ENCODE peak calls at places on chromosomes 13 and 19, in nine cellular contexts. J is tibial artery, Z is vagina, T is ovary, K is stomach, B is psoas muscle, N is right atrium auricular region, V is RWPE2, P is heart left ventricle. S is an unnamed sample.
A peak's percentile ranks its signal among the peaks of the same experiment; 100 is the strongest.

GRCh38 chr13:51291341-51291740 is 48.1 kb upstream of the SERPINE3 start:
- DNase-seq in V (no peak), J (no peak), Z (no peak), P (no peak), B (no peak), K (no peak), T (no peak), N (no peak), S (no peak)

GRCh38 chr19:3270908-3271307 is 46.4 kb downstream of the CELF5 start:
- DNase-seq in B (no peak), J (no peak), P (no peak), Z (no peak), K (no peak), N (no peak), T (no peak), V (no peak), S (no peak)

GRCh38 chr19:50416034-50416814 is 2.5 kb upstream of the SPIB start:
- DNase-seq in V (no peak), P (no peak), K (no peak), Z (no peak), B (no peak), T (no peak), J (no peak), N (no peak), S (no peak)

GRCh38 chr13:23656637-23657036 is 86.4 kb downstream of the TNFRSF19 start:
- DNase-seq in Z (no peak), J (no peak), N (no peak), T (no peak), K (no peak), B (no peak), V (no peak), P (peak; percentile 52), S (no peak)

GRCh38 chr19:4291200-4291732 is 10.9 kb downstream of the TMIGD2 start:
- DNase-seq in T (no peak), Z (no peak), K (no peak), N (no peak), B (no peak), P (no peak), J (no peak), V (no peak), S (no peak)

GRCh38 chr13:103539265-103539664 is 473.0 kb upstream of the SLC10A2 start:
- DNase-seq in B (no peak), Z (no peak), T (no peak), P (no peak), V (no peak), N (no peak), K (no peak), J (no peak), S (no peak)

GRCh38 chr13:49827336-49827735 is 34.9 kb upstream of the KPNA3 start:
- DNase-seq in V (no peak), Z (no peak), T (no peak), J (no peak), B (no peak), P (no peak), N (no peak), K (no peak), S (no peak)

GRCh38 chr13:113152894-113153809 is 5.3 kb upstream of the PROZ start:
- DNase-seq in B (peak; percentile 63), N (peak; percentile 73), P (peak; percentile 71), K (peak; percentile 49), Z (peak; percentile 93), V (no peak), J (peak; percentile 62), T (peak; percentile 58), S (no peak)

GRCh38 chr19:38251564-38252051 is 4.6 kb downstream of the PPP1R14A start:
- DNase-seq in N (no peak), B (no peak), P (peak; percentile 79), J (peak; percentile 73), Z (no peak), K (no peak), T (peak; percentile 56), V (no peak), S (no peak)

GRCh38 chr19:38253788-38254187 is 2.4 kb downstream of the PPP1R14A start:
- DNase-seq in J (no peak), T (no peak), K (no peak), B (no peak), Z (no peak), P (no peak), V (no peak), N (no peak), S (no peak)

GRCh38 chr19:38252385-38252784 is 3.8 kb downstream of the PPP1R14A start:
- DNase-seq in N (no peak), T (no peak), V (no peak), J (no peak), B (no peak), P (no peak), K (no peak), Z (no peak), S (no peak)

GRCh38 chr19:38252935-38253691 is 3.1 kb downstream of the PPP1R14A start:
- DNase-seq in V (no peak), Z (no peak), T (peak; percentile 60), N (no peak), P (peak; percentile 87), B (no peak), K (peak; percentile 42), J (peak; percentile 51), S (no peak)

GRCh38 chr19:38255759-38256052 is 468 bp downstream of the PPP1R14A start:
- DNase-seq in N (no peak), B (no peak), P (no peak), T (no peak), J (no peak), K (no peak), V (no peak), Z (no peak), S (no peak)
- H3K4me3 ChIP-seq in N (peak overlapping the region; percentile 41), B (peak overlapping the region; percentile 61), P (peak overlapping the region; percentile 75), T (peak overlapping the region; percentile 56), J (peak overlapping the region; percentile 79), K (peak overlapping the region; percentile 58), V (no peak overlapping the region), Z (peak overlapping the region; percentile 65), S (peak overlapping the region; percentile 45)

DNA sequence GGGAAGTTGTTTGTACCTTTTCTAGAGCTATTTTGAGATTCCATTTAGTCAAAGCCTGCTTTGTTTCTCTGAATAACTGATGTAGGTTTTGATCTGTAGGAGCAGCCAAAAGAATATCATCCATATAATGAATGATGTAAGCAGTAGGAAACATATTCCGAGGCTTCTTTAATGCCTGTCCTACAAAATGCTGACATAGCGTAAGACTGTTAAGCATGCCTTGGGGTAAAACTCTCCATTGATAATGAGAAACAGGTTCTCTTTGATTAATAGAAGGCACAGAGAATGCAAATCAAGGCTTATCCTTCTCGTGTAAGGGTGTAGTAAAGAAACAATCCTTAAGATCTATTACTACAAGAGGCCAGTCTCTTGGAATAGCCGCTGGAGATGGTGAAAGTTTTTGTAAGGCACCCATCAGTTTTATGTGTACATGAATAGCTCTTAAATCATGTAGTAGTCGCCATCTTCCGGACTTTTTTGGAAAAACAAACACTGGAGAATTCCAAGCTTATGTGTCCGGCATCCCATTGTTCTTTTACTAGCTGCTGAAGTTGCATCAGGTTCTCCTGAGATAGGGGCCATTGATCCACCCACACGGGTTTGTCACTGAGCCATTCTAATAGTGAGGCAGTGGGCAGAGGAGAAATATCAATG is 13.5 kb downstream of the FPR3 start:
- DNase-seq in N (no peak), J (no peak), V (no peak), K (no peak), B (no peak), P (no peak), Z (no peak), T (no peak), S (no peak)
- TF ChIP-seq CTCF in N (peak; percentile 44), J (no peak), V (peak; percentile 45), K (no peak), B (no peak), P (peak; percentile 28), Z (no peak), T (no peak), S (no peak)

GRCh38 chr19:32232449-32232848 is 113.0 kb upstream of the ZNF507 start:
- DNase-seq in B (no peak), Z (no peak), J (no peak), N (peak; percentile 23), K (no peak), V (no peak), T (no peak), P (no peak), S (no peak)

GRCh38 chr19:32231691-32232090 is 113.7 kb upstream of the ZNF507 start:
- DNase-seq in V (no peak), J (no peak), T (no peak), K (no peak), B (no peak), Z (no peak), P (no peak), N (peak; percentile 42), S (no peak)

GRCh38 chr19:32234663-32235217 is 110.7 kb upstream of the ZNF507 start:
- DNase-seq in T (no peak), K (no peak), P (no peak), Z (no peak), V (no peak), J (no peak), B (no peak), N (no peak), S (no peak)

GRCh38 chr19:32233885-32234284 is 111.5 kb upstream of the ZNF507 start:
- DNase-seq in N (peak; percentile 48), V (no peak), J (no peak), K (no peak), Z (no peak), B (no peak), P (no peak), T (no peak), S (no peak)

DNA sequence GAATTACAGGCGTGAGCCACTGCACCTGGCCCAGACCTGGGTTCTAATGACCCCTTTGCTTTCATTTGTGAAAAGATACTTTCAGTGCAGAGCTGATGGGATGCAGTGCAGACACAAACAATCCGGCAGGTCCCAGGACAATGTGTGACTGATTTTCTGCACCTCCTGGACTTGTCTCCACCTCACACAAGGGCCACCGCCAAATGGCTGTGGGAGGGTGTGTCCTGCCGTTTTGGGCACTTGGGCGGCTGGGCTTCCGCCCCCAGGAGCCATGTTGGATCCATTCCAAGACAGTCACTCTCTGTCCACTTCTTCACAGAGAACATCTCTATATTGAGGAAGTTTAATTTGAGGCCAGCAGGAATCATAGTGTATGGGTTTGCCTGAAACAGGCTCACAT is 112.3 kb upstream of the ZNF507 start:
- DNase-seq in N (peak; percentile 38), V (no peak), K (no peak), Z (no peak), B (no peak), P (no peak), J (no peak), T (no peak), S (no peak)
- H3K27me3 ChIP-seq in N (no peaks in the 10 kb centered on the region), V (no peaks in the 10 kb centered on the region), K (peaks cover 31% of the 10 kb centered on the region), Z (no peaks in the 10 kb centered on the region), B (no peaks in the 10 kb centered on the region), P (peaks cover 64% of the 10 kb centered on the region), J (no peaks in the 10 kb centered on the region), T (no peaks in the 10 kb centered on the region), S (no peaks in the 10 kb centered on the region)

GRCh38 chr19:6530385-6531162 is at the start of gene TNFSF9:
- DNase-seq in B (peak; percentile 88), Z (no peak), K (peak; percentile 89), P (peak; percentile 88), V (peak; percentile 81), T (peak; percentile 66), J (peak; percentile 83), N (peak; percentile 92), S (peak; percentile 45)

GRCh38 chr19:6531163-6531955 is 533 bp downstream of the TNFSF9 start:
- DNase-seq in N (no peak), J (no peak), V (no peak), T (no peak), P (no peak), Z (no peak), K (no peak), B (no peak), S (no peak)

GRCh38 chr19:6529351-6529750 is 1.5 kb upstream of the TNFSF9 start:
- DNase-seq in T (no peak), Z (no peak), J (no peak), P (no peak), N (no peak), B (no peak), V (no peak), K (no peak), S (no peak)

GRCh38 chr19:6528544-6529121 is 2.2 kb upstream of the TNFSF9 start:
- DNase-seq in Z (no peak), T (no peak), K (no peak), V (no peak), N (peak; percentile 72), J (peak; percentile 70), P (peak; percentile 74), B (peak; percentile 57), S (no peak)

DNA sequence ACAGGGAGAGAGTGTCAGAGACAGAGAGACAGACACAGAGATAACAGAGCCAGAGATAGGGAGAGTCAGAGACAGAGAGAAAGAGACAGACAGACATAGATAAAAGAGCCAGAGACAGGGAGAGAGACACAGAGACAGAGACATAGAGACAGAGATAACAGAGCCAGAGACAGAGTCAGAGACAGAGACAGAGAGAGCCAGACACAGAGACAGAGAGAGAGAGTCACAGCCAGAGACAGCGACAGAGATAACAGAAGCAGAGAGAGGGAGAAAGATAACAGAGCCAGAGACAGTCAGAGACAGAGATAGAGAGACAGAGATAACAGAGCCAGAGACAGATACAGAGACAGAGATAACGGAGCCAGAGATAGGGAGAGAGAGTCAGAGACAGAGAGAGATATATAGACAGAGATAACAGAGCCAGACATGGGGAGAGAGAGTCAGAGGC is 865 bp upstream of the TNFSF9 start:
- DNase-seq in K (no peak), N (no peak), Z (no peak), V (no peak), B (no peak), P (no peak), J (no peak), T (no peak), S (no peak)
- H3K4me3 ChIP-seq in K (no peak overlapping the region), N (peak overlapping the region; percentile 47), Z (no peak overlapping the region), V (peak overlapping the region; percentile 48), B (peak overlapping the region; percentile 74), P (peak overlapping the region; percentile 55), J (peak overlapping the region; percentile 53), T (no peak overlapping the region), S (peak overlapping the region; percentile 75)